ENCODE peak calls at places on chromosome 12, in six cellular contexts. L, J, T, O, Y and M are unnamed samples.

GRCh38 chr12:112524676-112525425 is 106.1 kb downstream of the PTPN11 start:
- DNase-seq in L (peak), J (peak), Y (no peak), T (no peak), O (no peak), M (no peak)

GRCh38 chr12:32399045-32399372 is 349 bp upstream of the FGD4 start:
- DNase-seq in J (no peak), L (no peak), Y (no peak), O (no peak), T (no peak), M (no peak)

GRCh38 chr12:132316497-132317232 is 12.7 kb downstream of the GALNT9 start:
- DNase-seq in O (no peak), J (no peak), L (no peak), Y (peak), T (no peak), M (no peak)

GRCh38 chr12:130557876-130558770 is 158.0 kb downstream of the RIMBP2 start:
- DNase-seq in J (no peak), O (no peak), L (no peak), T (no peak), Y (peak), M (no peak)

GRCh38 chr12:1915082-1915968 is 3.1 kb downstream of the CACNA2D4 start:
- DNase-seq in O (no peak), Y (peak), T (no peak), J (peak), L (no peak), M (no peak)

GRCh38 chr12:90333939-90334338 is 621.0 kb downstream of the CCER1 start:
- DNase-seq in T (no peak), Y (no peak), O (no peak), L (no peak), J (no peak), M (peak)

GRCh38 chr12:88703790-88704189 is 123.5 kb upstream of the KITLG start:
- DNase-seq in L (peak), T (no peak), Y (no peak), O (no peak), J (no peak), M (no peak)

GRCh38 chr12:69509308-69509736 is 39.1 kb downstream of the FRS2 start:
- DNase-seq in T (no peak), J (no peak), Y (no peak), L (peak), O (no peak), M (no peak)

GRCh38 chr12:27635349-27635972 is 60.8 kb upstream of the REP15 start:
- DNase-seq in O (peak), J (peak), T (peak), Y (no peak), L (peak), M (peak)

GRCh38 chr12:71046215-71046614 is 111.6 kb downstream of the TSPAN8 start:
- DNase-seq in J (no peak), L (peak), O (no peak), Y (no peak), T (no peak), M (peak)

GRCh38 chr12:132615579-132616066 is 3.0 kb upstream of the P2RX2 start:
- DNase-seq in T (no peak), L (no peak), O (no peak), J (no peak), Y (peak), M (no peak)

GRCh38 chr12:109815225-109815624 is 18.0 kb downstream of the TRPV4 start:
- DNase-seq in Y (no peak), O (no peak), T (no peak), L (no peak), J (no peak), M (no peak)

GRCh38 chr12:84276215-84276614 is 636.4 kb downstream of the SLC6A15 start:
- DNase-seq in Y (no peak), J (no peak), O (no peak), L (no peak), T (no peak), M (no peak)

GRCh38 chr12:95805864-95806669 is 15.5 kb upstream of the NTN4 start:
- DNase-seq in O (no peak), T (no peak), L (peak), J (no peak), Y (no peak), M (peak)

GRCh38 chr12:95858451-95859343 is at the start of gene SNRPF:
- DNase-seq in Y (peak), O (peak), L (peak), T (peak), J (peak), M (peak)

GRCh38 chr12:27879708-27880107 is 92.8 kb downstream of the PTHLH start:
- DNase-seq in O (no peak), J (no peak), T (no peak), L (no peak), Y (no peak), M (no peak)